ENCODE peak calls at places on chromosome X, in five cellular contexts. N is spleen, R is AG04449, P is left lung, U is choroid plexus epithelial cell. O is an unnamed sample.

GRCh38 chrX:43963726-43964125 is 9.5 kb downstream of the NDP start:
- DNase-seq in P (no peak), N (no peak), R (no peak), U (no peak), O (no peak)

GRCh38 chrX:111110098-111110775 is 14.2 kb downstream of the PAK3 start:
- DNase-seq in R (no peak), P (no peak), N (no peak), U (no peak), O (no peak)

GRCh38 chrX:47311857-47312774 is 58.3 kb upstream of the ZNF157 start:
- DNase-seq in N (no peak), U (peak; percentile 83), P (peak; percentile 44), R (peak; percentile 4), O (no peak)

GRCh38 chrX:46653482-46653881 is 79.9 kb downstream of the CHST7 start:
- DNase-seq in N (no peak), R (no peak), U (peak; percentile 44), P (no peak), O (no peak)

GRCh38 chrX:22109442-22109841 is 77.3 kb downstream of the PHEX start:
- DNase-seq in R (no peak), N (no peak), P (no peak), U (peak; percentile 39), O (no peak)

GRCh38 chrX:40784516-40785151 is 49.3 kb upstream of the MED14 start:
- DNase-seq in R (no peak), P (no peak), N (no peak), U (peak; percentile 45), O (no peak)

GRCh38 chrX:152637649-152638442 is at the start of gene GABRQ:
- DNase-seq in U (peak; percentile 22), N (no peak), P (no peak), R (no peak), O (no peak)

GRCh38 chrX:149570668-149571067 is 16.6 kb downstream of the MAGEA9B start:
- DNase-seq in R (peak; percentile 34), P (no peak), U (peak; percentile 73), N (no peak), O (no peak)

GRCh38 chrX:21905209-21905735 is 35.2 kb upstream of the SMS start:
- DNase-seq in R (no peak), U (no peak), N (no peak), P (no peak), O (no peak)

GRCh38 chrX:110062919-110063318 is 60.0 kb downstream of the TMEM164 start:
- DNase-seq in U (no peak), N (no peak), P (no peak), R (no peak), O (no peak)

GRCh38 chrX:46444011-46444410 is 101.2 kb downstream of the ZNF674 start:
- DNase-seq in N (no peak), R (peak; percentile 57), P (no peak), U (peak; percentile 87), O (no peak)

GRCh38 chrX:98371994-98372393 is 1488.3 kb downstream of the RPA4 start:
- DNase-seq in P (no peak), R (no peak), U (no peak), N (no peak), O (no peak)

GRCh38 chrX:70455366-70456202 is 10.9 kb downstream of the DLG3 start:
- DNase-seq in N (no peak), P (no peak), R (no peak), U (no peak), O (no peak)

GRCh38 chrX:39619182-39620009 is 478.4 kb downstream of the BCOR start:
- DNase-seq in R (no peak), N (no peak), U (peak; percentile 15), P (no peak), O (no peak)

GRCh38 chrX:81240701-81241100 is 38.8 kb downstream of the SH3BGRL start:
- DNase-seq in U (no peak), N (no peak), R (no peak), P (no peak), O (no peak)

GRCh38 chrX:30935985-30936384 is 46.9 kb upstream of the TAB3 start:
- DNase-seq in P (no peak), U (peak; percentile 42), N (no peak), R (no peak), O (no peak)

GRCh38 chrX:151031365-151031975 is 48.3 kb downstream of the HMGB3 start:
- DNase-seq in P (no peak), R (no peak), U (no peak), N (no peak), O (no peak)

GRCh38 chrX:74251006-74251930 is 52.7 kb upstream of the ZCCHC13 start:
- DNase-seq in R (peak; percentile 37), U (peak; percentile 87), N (no peak), P (no peak), O (no peak)

GRCh38 chrX:56429581-56429980 is 133.8 kb upstream of the UBQLN2 start:
- DNase-seq in R (no peak), P (no peak), N (no peak), U (no peak), O (no peak)

GRCh38 chrX:109714340-109714958 is 18.6 kb downstream of the ACSL4 start:
- DNase-seq in N (no peak), R (peak; percentile 51), U (peak; percentile 82), P (no peak), O (peak; percentile 38)

DNA sequence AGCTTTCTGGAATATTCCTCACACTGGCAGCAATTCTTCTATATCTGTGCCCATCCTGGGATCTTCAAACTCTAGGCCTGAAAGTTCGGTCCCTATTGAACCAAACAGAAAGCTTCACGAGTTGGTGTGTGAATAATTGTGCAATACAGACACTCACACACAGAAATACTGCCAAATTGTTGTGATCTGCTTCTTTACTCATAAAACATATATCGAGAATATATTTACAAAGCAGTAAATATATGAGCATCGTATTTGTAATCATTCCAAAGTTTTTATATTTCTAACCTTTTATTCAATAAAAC is 56.6 kb upstream of the BEX4 start:
- DNase-seq in N (no peak), U (no peak), R (no peak), P (no peak), O (no peak)
- TF ChIP-seq CTCF in N (no peak), U (no peak), R (no peak), P (no peak), O (peak; percentile 34)

GRCh38 chrX:143615851-143616250 is 20.1 kb downstream of the SLITRK4 start:
- DNase-seq in U (no peak), R (no peak), N (no peak), P (no peak), O (no peak)

GRCh38 chrX:143623657-143624056 is 12.2 kb downstream of the SLITRK4 start:
- DNase-seq in U (no peak), N (no peak), P (no peak), R (no peak), O (no peak)

GRCh38 chrX:143621276-143621675 is 14.6 kb downstream of the SLITRK4 start:
- DNase-seq in R (no peak), N (no peak), P (no peak), U (no peak), O (no peak)
- H3K4me3 ChIP-seq in R (no peak overlapping the region), N (no peak overlapping the region), P (no peak overlapping the region), U (no peak overlapping the region), O (no peak overlapping the region)

GRCh38 chrX:131792356-131792749 is 230.7 kb upstream of the STK26 start:
- DNase-seq in R (no peak), P (peak; percentile 88), U (no peak), N (peak; percentile 91), O (no peak)
- TF ChIP-seq CTCF in R (no peak), P (peak; percentile 31), U (no peak), N (peak; percentile 50), O (no peak)

DNA sequence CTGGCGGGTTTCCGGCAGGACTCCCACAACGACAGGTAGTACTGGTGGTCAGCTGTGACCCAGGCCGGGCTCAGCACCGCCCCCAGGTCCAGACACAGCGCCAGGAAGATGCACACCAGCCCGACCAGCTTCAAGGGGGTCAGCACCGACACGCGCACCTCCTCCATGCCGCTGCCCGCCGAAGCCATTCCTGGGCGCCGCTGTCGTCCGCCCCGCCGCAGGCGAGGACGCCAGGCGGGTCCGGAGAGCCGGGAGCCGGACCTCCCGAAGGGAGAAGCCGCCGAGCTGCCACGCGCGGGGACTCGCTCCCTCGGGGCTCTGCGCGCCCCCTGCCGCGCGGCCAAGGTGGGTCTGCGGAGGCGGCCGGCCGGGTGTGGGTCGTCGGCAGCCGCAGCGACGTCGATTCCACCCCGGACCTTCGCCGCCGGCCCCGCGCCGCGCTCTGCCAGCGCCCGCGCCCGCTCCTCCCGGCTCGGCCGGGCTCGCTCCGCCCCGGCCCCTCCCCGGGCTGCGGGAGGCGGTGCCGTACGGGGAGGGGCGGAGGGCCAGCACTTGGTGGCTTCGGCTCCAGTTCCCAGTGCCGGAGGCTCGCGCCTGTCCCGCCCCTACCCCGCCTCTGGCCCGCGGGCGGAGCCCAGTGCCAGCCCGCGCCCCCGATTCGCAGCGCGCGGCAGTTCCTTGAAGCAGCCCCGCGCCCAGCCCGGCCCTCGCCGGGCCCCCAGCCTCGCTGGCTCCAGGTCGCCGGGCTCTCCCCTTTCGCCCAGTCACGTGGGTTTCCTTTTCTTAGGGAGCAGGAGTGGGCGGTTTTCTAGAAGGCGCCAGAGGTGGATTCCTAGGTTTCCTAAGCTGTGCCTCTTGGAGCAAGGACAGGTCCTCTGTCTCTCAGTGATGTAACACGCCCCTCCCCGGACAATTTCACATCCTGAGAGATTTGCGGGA is at the start of gene TMEM47:
- DNase-seq in P (peak; percentile 68), N (peak; percentile 73), U (peak; percentile 66), R (no peak), O (peak; percentile 41)
- H3K4me3 ChIP-seq in P (peak within 1 kb of the TSS; percentile 41), N (peak within 1 kb of the TSS; percentile 36), U (peak within 1 kb of the TSS; percentile 71), R (peak within 1 kb of the TSS; percentile 75), O (peak within 1 kb of the TSS; percentile 32)

DNA sequence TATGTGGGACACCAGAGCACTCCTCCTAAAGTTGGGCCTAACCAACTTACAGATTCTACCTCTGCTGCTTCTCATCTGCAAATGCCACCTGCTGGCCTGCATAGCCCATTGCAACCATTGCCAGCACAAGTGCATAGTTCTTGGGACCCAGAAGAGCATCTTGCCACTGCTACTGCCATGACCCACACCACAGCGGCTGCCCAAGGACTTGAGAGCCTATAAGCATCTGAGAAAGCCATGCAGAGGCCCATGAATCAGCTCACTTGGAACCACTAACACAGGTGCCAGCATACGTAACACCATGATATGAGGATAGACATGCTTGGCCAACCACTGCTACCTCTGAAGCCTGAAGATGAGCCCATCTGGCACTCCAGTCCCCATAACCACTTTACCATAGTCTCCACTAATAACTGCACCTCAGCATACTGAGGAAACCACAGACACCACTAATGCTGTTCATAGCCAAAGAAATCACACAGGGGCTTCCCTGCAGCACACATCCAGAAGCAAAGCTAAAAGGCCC is 258.1 kb upstream of the AGTR2 start:
- DNase-seq in R (no peak), P (no peak), U (peak; percentile 2), N (no peak), O (no peak)
- TF ChIP-seq CTCF in R (no peak), P (no peak), U (peak; percentile 30), N (peak; percentile 23), O (no peak)

GRCh38 chrX:11759172-11759460 is 1.1 kb downstream of the MSL3 start:
- DNase-seq in U (no peak), P (no peak), R (no peak), N (peak; percentile 88), O (no peak)

GRCh38 chrX:11757729-11758399 is at the start of gene MSL3:
- DNase-seq in U (peak; percentile 56), P (peak; percentile 56), N (peak; percentile 93), R (no peak), O (no peak)

GRCh38 chrX:11758400-11759171 is 549 bp downstream of the MSL3 start:
- DNase-seq in U (peak; percentile 83), N (peak; percentile 96), R (no peak), P (peak; percentile 89), O (peak; percentile 77)

GRCh38 chrX:11759461-11760311 is 1.6 kb downstream of the MSL3 start:
- DNase-seq in R (peak; percentile 41), N (no peak), P (peak; percentile 86), U (peak; percentile 95), O (peak; percentile 74)

GRCh38 chrX:11760958-11761357 is 2.9 kb downstream of the MSL3 start:
- DNase-seq in R (no peak), N (no peak), U (no peak), P (no peak), O (no peak)
- H3K4me3 ChIP-seq in R (no peak overlapping the region), N (peak overlapping the region; percentile 68), U (no peak overlapping the region), P (no peak overlapping the region), O (no peak overlapping the region)